ENCODE peak calls at places on chromosomes 4 and X, in four cellular contexts. K is astrocyte, E is uterus, U is ascending aorta. Q is an unnamed sample.

GRCh38 chrX:151153086-151153485 is 23.3 kb upstream of the GPR50 start:
- DNase-seq in K (peak; percentile 20), E (no peak), U (no peak), Q (no peak)

GRCh38 chr4:13642163-13642562 is 14.6 kb upstream of the BOD1L1 start:
- DNase-seq in K (peak; percentile 52), E (no peak), U (no peak), Q (no peak)

GRCh38 chrX:130916636-130917422 is 13.8 kb upstream of the ENOX2 start:
- DNase-seq in K (peak; percentile 23), E (peak; percentile 33), U (no peak), Q (peak; percentile 33)

GRCh38 chrX:110041980-110042379 is 39.1 kb downstream of the TMEM164 start:
- DNase-seq in K (no peak), E (no peak), U (no peak), Q (no peak)

GRCh38 chr4:33054656-33055055 is 2334.5 kb downstream of the PCDH7 start:
- DNase-seq in K (no peak), E (no peak), U (no peak), Q (no peak)

GRCh38 chr4:40698733-40699132 is 51.0 kb upstream of the NSUN7 start:
- DNase-seq in K (no peak), E (no peak), U (no peak), Q (no peak)

GRCh38 chr4:30208731-30209435 is 511.3 kb upstream of the PCDH7 start:
- DNase-seq in K (peak; percentile 27), E (no peak), U (no peak), Q (no peak)

GRCh38 chr4:37745946-37746345 is 59.8 kb upstream of the RELL1 start:
- DNase-seq in K (no peak), E (no peak), U (no peak), Q (no peak)

GRCh38 chr4:134708616-134709015 is 507.0 kb upstream of the PABPC4L start:
- DNase-seq in K (no peak), E (no peak), U (no peak), Q (no peak)

GRCh38 chr4:113901994-113902787 is 77.3 kb downstream of the ARSJ start:
- DNase-seq in K (no peak), E (no peak), U (no peak), Q (no peak)

GRCh38 chr4:24753519-24753918 is 41.9 kb upstream of the SOD3 start:
- DNase-seq in K (no peak), E (no peak), U (no peak), Q (no peak)

GRCh38 chr4:131430302-131430701 is 1718.8 kb upstream of the PCDH10 start:
- DNase-seq in K (no peak), E (no peak), U (no peak), Q (no peak)

GRCh38 chrX:21966866-21967265 is 26.4 kb downstream of the SMS start:
- DNase-seq in K (no peak), E (no peak), U (no peak), Q (no peak)

GRCh38 chrX:70257599-70258288 is 2.3 kb downstream of the P2RY4 start:
- DNase-seq in K (no peak), E (no peak), U (no peak), Q (no peak)

GRCh38 chr4:181870326-181870725 is 372.9 kb upstream of the TENM3 start:
- DNase-seq in K (peak; percentile 73), E (no peak), U (no peak), Q (no peak)

GRCh38 chr4:52619591-52619931 is 39.5 kb downstream of the USP46 start:
- DNase-seq in K (no peak), E (no peak), U (no peak), Q (no peak)

GRCh38 chr4:146183209-146183608 is 7.7 kb downstream of the LSM6 start:
- DNase-seq in K (no peak), E (no peak), U (no peak), Q (no peak)

GRCh38 chr4:85610450-85610849 is 135.5 kb downstream of the ARHGAP24 start:
- DNase-seq in K (no peak), E (no peak), U (no peak), Q (no peak)

GRCh38 chr4:119038465-119038864 is 97.2 kb upstream of the MYOZ2 start:
- DNase-seq in K (peak; percentile 46), E (no peak), U (no peak), Q (no peak)

GRCh38 chrX:101656817-101657216 is 2.8 kb downstream of the ARMCX2 start:
- DNase-seq in K (no peak), E (no peak), U (no peak), Q (no peak)

GRCh38 chrX:44225667-44226066 is 117.8 kb downstream of the EFHC2 start:
- DNase-seq in K (no peak), E (no peak), U (no peak), Q (no peak)

GRCh38 chrX:30196322-30196721 is 19.0 kb upstream of the MAGEB2 start:
- DNase-seq in K (no peak), E (no peak), U (no peak), Q (no peak)

GRCh38 chr4:110108470-110108869 is 89.9 kb downstream of the ELOVL6 start:
- DNase-seq in K (no peak), E (no peak), U (no peak), Q (no peak)

GRCh38 chrX:151737494-151737893 is 2.9 kb downstream of the CNGA2 start:
- DNase-seq in K (no peak), E (no peak), U (no peak), Q (no peak)

GRCh38 chrX:76454456-76454927 is 27.0 kb downstream of the MAGEE1 start:
- DNase-seq in K (no peak), E (no peak), U (no peak), Q (no peak)

GRCh38 chr4:73019462-73020047 is 50.0 kb downstream of the COX18 start:
- DNase-seq in K (peak; percentile 22), E (no peak), U (no peak), Q (no peak)

GRCh38 chrX:155056877-155057792 is 13.8 kb downstream of the CMC4 start:
- DNase-seq in K (peak; percentile 51), E (peak; percentile 52), U (peak; percentile 82), Q (peak; percentile 55)

GRCh38 chr4:84878090-84878489 is 88.4 kb downstream of the WDFY3 start:
- DNase-seq in K (peak; percentile 86), E (no peak), U (no peak), Q (no peak)

GRCh38 chrX:116806288-116806802 is 343.6 kb upstream of the CT83 start:
- DNase-seq in K (no peak), E (no peak), U (no peak), Q (no peak)

GRCh38 chr4:74428278-74428677 is 16.7 kb upstream of the AREG start:
- DNase-seq in K (no peak), E (no peak), U (no peak), Q (no peak)

GRCh38 chrX:46125139-46125538 is 420.1 kb downstream of the ZNF674 start:
- DNase-seq in K (no peak), E (no peak), U (no peak), Q (no peak)

GRCh38 chr4:64248151-64248550 is 161.1 kb downstream of the TECRL start:
- DNase-seq in K (no peak), E (no peak), U (no peak), Q (no peak)

GRCh38 chr4:15344041-15344440 is 83.8 kb upstream of the C1QTNF7 start:
- DNase-seq in K (peak; percentile 71), E (no peak), U (no peak), Q (no peak)

GRCh38 chrX:10634681-10635161 is 14.3 kb upstream of the MID1 start:
- DNase-seq in K (peak; percentile 95), E (peak; percentile 19), U (no peak), Q (no peak)

GRCh38 chr4:67616478-67616877 is 58.0 kb downstream of the STAP1 start:
- DNase-seq in K (no peak), E (no peak), U (no peak), Q (no peak)

GRCh38 chr4:86481429-86481828 is 112.7 kb upstream of the PTPN13 start:
- DNase-seq in K (no peak), E (no peak), U (no peak), Q (no peak)

GRCh38 chrX:15475021-15475420 is 18.1 kb downstream of the PIR start:
- DNase-seq in K (peak; percentile 47), E (no peak), U (no peak), Q (no peak)
- H3K4me3 ChIP-seq in K (no peak overlapping the region), E (no peak overlapping the region), U (no peak overlapping the region), Q (no peak overlapping the region)

GRCh38 chr4:23382880-23383279 is 507.0 kb downstream of the PPARGC1A start:
- DNase-seq in K (peak; percentile 76), E (no peak), U (no peak), Q (no peak)

GRCh38 chr4:23384741-23385140 is 505.1 kb downstream of the PPARGC1A start:
- DNase-seq in K (peak; percentile 70), E (no peak), U (no peak), Q (no peak)

GRCh38 chr4:23392860-23393458 is 496.9 kb downstream of the PPARGC1A start:
- DNase-seq in K (no peak), E (no peak), U (no peak), Q (peak; percentile 19)

GRCh38 chr4:23388259-23388658 is 501.6 kb downstream of the PPARGC1A start:
- DNase-seq in K (no peak), E (no peak), U (no peak), Q (peak; percentile 53)

DNA sequence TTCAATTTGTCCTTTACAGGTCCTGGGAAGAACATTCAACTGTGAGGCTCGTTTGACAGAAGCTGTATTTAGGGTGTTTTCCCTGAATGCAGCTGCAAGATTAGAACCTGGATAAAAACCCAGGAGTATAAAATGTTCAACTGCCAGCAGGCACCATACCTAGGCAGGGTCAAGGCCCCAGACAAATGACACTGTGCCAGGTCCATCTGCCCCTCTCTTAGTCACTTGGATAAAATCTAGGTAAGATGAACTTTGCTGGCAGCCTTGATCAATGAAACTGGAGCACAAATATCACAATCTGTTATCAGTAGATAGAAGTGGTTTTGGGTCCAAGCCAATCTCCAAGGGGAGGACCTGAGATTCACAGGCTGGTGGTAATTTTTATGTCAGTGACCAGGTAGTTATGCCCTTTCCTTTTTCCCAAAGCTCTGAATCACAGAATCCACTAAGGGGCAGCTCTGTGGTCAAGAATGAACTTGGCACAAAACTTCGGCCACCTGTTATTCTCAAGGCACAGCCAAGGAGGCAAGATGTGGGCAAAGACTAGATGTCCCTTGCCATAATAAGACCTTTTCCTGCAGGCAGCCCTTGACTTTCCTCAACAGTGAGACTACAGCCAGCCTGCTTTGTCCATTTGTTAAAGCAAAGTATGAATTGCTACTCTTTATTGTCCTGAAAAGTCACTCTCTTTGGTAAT is 501.0 kb downstream of the PPARGC1A start:
- DNase-seq in K (no peak), E (no peak), U (no peak), Q (no peak)
- H3K27ac ChIP-seq in K (no peak overlapping the region), E (no peak overlapping the region), U (no peak overlapping the region), Q (no peak overlapping the region)

GRCh38 chrX:47817421-47817820 is 19.3 kb upstream of the ZNF81 start:
- DNase-seq in K (no peak), E (no peak), U (no peak), Q (no peak)
- H3K9me3 ChIP-seq in K (no peaks in the 10 kb centered on the region), E (no peaks in the 10 kb centered on the region), U (no peaks in the 10 kb centered on the region), Q (no peaks in the 10 kb centered on the region)

GRCh38 chr4:173264245-173264959 is 69.8 kb downstream of the HMGB2 start:
- DNase-seq in K (peak; percentile 77), E (no peak), U (no peak), Q (peak; percentile 66)
- H3K4me3 ChIP-seq in K (no peak overlapping the region), E (no peak overlapping the region), U (peak overlapping the region; percentile 32), Q (no peak overlapping the region)